ENCODE peak calls at places on chromosomes 2 and 18, in four cellular contexts. W is IMR-90, D is neuronal stem cell, G is H9. J is an unnamed sample.

GRCh38 chr18:13436596-13436995 is 218.0 kb downstream of the LDLRAD4 start:
- DNase-seq in G (no peak), W (no peak), D (no peak), J (no peak)

GRCh38 chr2:128720440-128721022 is 401.9 kb upstream of the HS6ST1 start:
- DNase-seq in W (no peak), G (no peak), D (no peak), J (no peak)

GRCh38 chr2:196487426-196487825 is 152.1 kb upstream of the CCDC150 start:
- DNase-seq in D (no peak), W (no peak), G (no peak), J (no peak)

GRCh38 chr2:145652546-145652945 is 1132.6 kb upstream of the ZEB2 start:
- DNase-seq in G (no peak), D (no peak), W (peak), J (no peak)

GRCh38 chr2:27715318-27716165 is 51.9 kb downstream of the SLC4A1AP start:
- DNase-seq in D (no peak), W (peak), G (no peak), J (no peak)

GRCh38 chr2:39508243-39508642 is 71.2 kb upstream of the MAP4K3 start:
- DNase-seq in W (peak), G (no peak), D (no peak), J (no peak)

GRCh38 chr18:63091671-63092364 is 227.8 kb downstream of the BCL2 start:
- DNase-seq in G (no peak), D (no peak), W (no peak), J (no peak)

GRCh38 chr2:67221266-67221665 is 175.9 kb upstream of the ETAA1 start:
- DNase-seq in D (no peak), W (peak), G (no peak), J (no peak)

GRCh38 chr2:188079176-188079575 is 212.5 kb upstream of the GULP1 start:
- DNase-seq in W (peak), G (no peak), D (no peak), J (peak)

GRCh38 chr2:237281900-237282306 is 132.1 kb downstream of the COL6A3 start:
- DNase-seq in D (no peak), G (no peak), W (peak), J (peak)

GRCh38 chr18:62935994-62936393 is 220.7 kb downstream of the PHLPP1 start:
- DNase-seq in W (no peak), G (no peak), D (no peak), J (no peak)

GRCh38 chr18:25935356-25935755 is 155.1 kb downstream of the SS18 start:
- DNase-seq in D (no peak), G (no peak), W (no peak), J (no peak)

GRCh38 chr2:2793514-2793913 is 462.4 kb upstream of the MYT1L start:
- DNase-seq in D (no peak), W (no peak), G (no peak), J (no peak)

GRCh38 chr18:8721716-8722115 is 16.4 kb downstream of the MTCL1 start:
- DNase-seq in W (peak), G (no peak), D (no peak), J (peak)

GRCh38 chr18:77000527-77000926 is 132.1 kb downstream of the MBP start:
- DNase-seq in D (peak), W (peak), G (peak), J (no peak)

GRCh38 chr18:76426738-76427305 is 68.2 kb downstream of the ZNF516 start:
- DNase-seq in W (no peak), G (peak), D (peak), J (no peak)

GRCh38 chr18:48023334-48024008 is 93.0 kb upstream of the SMAD2 start:
- DNase-seq in G (peak), W (peak), D (peak), J (peak)

GRCh38 chr2:126801473-126801872 is 97.2 kb upstream of the TEX51 start:
- DNase-seq in G (no peak), D (no peak), W (no peak), J (no peak)

GRCh38 chr2:24009367-24009679 is 562 bp upstream of the MFSD2B start:
- DNase-seq in D (no peak), W (no peak), G (no peak), J (no peak)

GRCh38 chr2:168740788-168741187 is 61.6 kb upstream of the NOSTRIN start:
- DNase-seq in W (no peak), G (no peak), D (no peak), J (no peak)

GRCh38 chr2:234044157-234044556 is 6.3 kb upstream of the SPP2 start:
- DNase-seq in W (peak), G (no peak), D (no peak), J (no peak)

GRCh38 chr2:207227062-207227748 is 61.5 kb upstream of the KLF7 start:
- DNase-seq in D (peak), W (peak), G (peak), J (no peak)

GRCh38 chr2:30847329-30847728 is 40.1 kb upstream of the CAPN13 start:
- DNase-seq in W (no peak), D (no peak), G (no peak), J (peak)

GRCh38 chr2:233801357-233802131 is 23.4 kb downstream of the MROH2A start:
- DNase-seq in G (no peak), D (no peak), W (peak), J (no peak)

GRCh38 chr18:12679183-12679786 is 21.4 kb upstream of the SPIRE1 start:
- DNase-seq in W (peak), D (no peak), G (no peak), J (no peak)

GRCh38 chr2:232321817-232322559 is 56.6 kb upstream of the ALPP start:
- DNase-seq in W (no peak), D (no peak), G (no peak), J (peak)

GRCh38 chr2:85705680-85706039 is 11.5 kb downstream of the GNLY start:
- DNase-seq in G (no peak), W (peak), D (no peak), J (peak)

GRCh38 chr2:136582631-136583205 is 182.6 kb upstream of the THSD7B start:
- DNase-seq in D (peak), W (no peak), G (peak), J (peak)

GRCh38 chr2:120917876-120918275 is 182.2 kb downstream of the GLI2 start:
- DNase-seq in D (no peak), W (peak), G (no peak), J (no peak)

GRCh38 chr18:34033968-34034367 is 190.7 kb downstream of the NOL4 start:
- DNase-seq in D (no peak), W (no peak), G (no peak), J (no peak)

GRCh38 chr2:175880-176800 is 87.7 kb downstream of the SH3YL1 start:
- DNase-seq in W (peak), D (no peak), G (no peak), J (no peak)

GRCh38 chr2:1784087-1784486 is 39.8 kb upstream of the PXDN start:
- DNase-seq in G (no peak), D (no peak), W (peak), J (no peak)

GRCh38 chr2:23077599-23077998 is 307.4 kb upstream of the KLHL29 start:
- DNase-seq in W (no peak), D (no peak), G (no peak), J (peak)

GRCh38 chr2:112077814-112078213 is 22.7 kb downstream of the TMEM87B start:
- DNase-seq in G (peak), W (no peak), D (no peak), J (no peak)

GRCh38 chr2:226131299-226131784 is 668.3 kb downstream of the IRS1 start:
- DNase-seq in G (no peak), W (no peak), D (no peak), J (no peak)

GRCh38 chr2:157792345-157793052 is 83.6 kb downstream of the ACVR1 start:
- DNase-seq in G (no peak), D (no peak), W (peak), J (peak)

GRCh38 chr18:49619792-49620191 is 57.9 kb downstream of the LIPG start:
- DNase-seq in D (no peak), G (no peak), W (no peak), J (peak)

GRCh38 chr2:217006217-217006616 is 146.4 kb upstream of the TNP1 start:
- DNase-seq in D (no peak), G (no peak), W (no peak), J (no peak)
- H4K91ac ChIP-seq in D (no peak), G (no peak), W (no peak), J (no peak)

GRCh38 chr2:239275037-239275685 is 125.7 kb downstream of the HDAC4 start:
- DNase-seq in W (peak), G (no peak), D (no peak), J (peak)
- H4K91ac ChIP-seq in W (peak), G (no peak), D (no peak), J (no peak)

GRCh38 chr18:79912409-79912991 is 39.0 kb downstream of the SLC66A2 start:
- DNase-seq in D (no peak), G (peak), W (no peak), J (no peak)

GRCh38 chr18:79912994-79913831 is 38.2 kb downstream of the SLC66A2 start:
- DNase-seq in D (no peak), W (no peak), G (peak), J (no peak)

GRCh38 chr18:79911009-79911870 is 40.2 kb downstream of the SLC66A2 start:
- DNase-seq in G (peak), D (no peak), W (no peak), J (no peak)

GRCh38 chr18:79910563-79910962 is 40.9 kb downstream of the SLC66A2 start:
- DNase-seq in G (no peak), D (no peak), W (no peak), J (no peak)

DNA sequence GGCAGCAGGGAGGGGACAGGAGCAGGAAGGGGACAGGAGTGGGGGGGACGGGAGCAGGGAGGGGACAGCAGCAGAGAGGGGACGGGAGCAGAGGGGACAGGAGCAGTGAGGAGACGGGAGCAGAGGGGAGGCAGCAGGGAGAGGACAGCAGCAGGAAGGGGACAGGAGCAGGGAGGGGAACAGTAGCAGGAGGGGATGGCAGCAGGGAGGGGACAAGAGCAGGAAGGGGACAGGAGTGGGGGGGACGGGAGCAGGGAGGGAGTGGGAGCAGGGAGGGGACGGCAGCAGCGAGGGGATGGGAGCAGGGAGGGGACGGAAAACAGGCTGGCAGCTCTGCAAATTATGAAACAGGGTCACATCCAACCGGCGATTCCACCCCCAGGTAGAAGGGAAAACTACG is 39.6 kb downstream of the SLC66A2 start:
- DNase-seq in G (no peak), D (no peak), W (no peak), J (no peak)
- H4K91ac ChIP-seq in G (no peak), D (no peak), W (no peak), J (no peak)

DNA sequence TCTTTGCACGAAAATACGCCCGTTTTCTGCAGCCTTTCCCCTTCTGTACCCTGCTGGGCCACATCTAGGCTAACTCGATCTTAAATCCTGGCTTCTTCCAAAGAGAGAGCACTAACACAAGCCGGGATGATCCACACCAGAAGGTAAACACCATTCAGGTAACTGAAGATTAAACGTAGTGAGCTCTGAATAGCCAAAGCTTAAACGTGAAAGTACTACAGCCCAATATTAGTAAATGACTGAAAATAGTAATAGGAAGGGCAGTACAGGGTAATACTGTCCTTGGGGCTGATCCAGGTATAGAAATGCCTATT is 422 bp upstream of the MRPL53 start:
- DNase-seq in G (no peak), W (no peak), D (no peak), J (no peak)
- H4K91ac ChIP-seq in G (no peak), W (peak), D (no peak), J (peak)